ENCODE peak calls at places on chromosomes 3 and 15, in four cellular contexts. Y, W, C and B are unnamed samples.

GRCh38 chr3:175212896-175213295 is 353.8 kb downstream of the NAALADL2 start:
- DNase-seq in Y (no peak), W (no peak), C (no peak), B (no peak)

GRCh38 chr15:34301058-34301457 is 36.5 kb downstream of the SLC12A6 start:
- DNase-seq in Y (no peak), W (no peak), C (no peak), B (no peak)

GRCh38 chr3:178474526-178474925 is 61.7 kb upstream of the KCNMB2 start:
- DNase-seq in Y (no peak), W (no peak), C (no peak), B (peak)

GRCh38 chr3:197001972-197002700 is 27.5 kb downstream of the MELTF start:
- DNase-seq in Y (no peak), W (no peak), C (no peak), B (no peak)

GRCh38 chr3:4841225-4841624 is 138.0 kb upstream of the BHLHE40 start:
- DNase-seq in Y (no peak), W (no peak), C (peak), B (no peak)

GRCh38 chr3:141941093-141941492 is 64.7 kb downstream of the ATP1B3 start:
- DNase-seq in Y (no peak), W (no peak), C (no peak), B (peak)

GRCh38 chr3:187041362-187042061 is 97.8 kb downstream of the RPL39L start:
- DNase-seq in Y (no peak), W (no peak), C (no peak), B (peak)

GRCh38 chr3:15539066-15539465 is 17.6 kb upstream of the COLQ start:
- DNase-seq in Y (no peak), W (no peak), C (no peak), B (no peak)

GRCh38 chr3:5489536-5489935 is 302.0 kb downstream of the EDEM1 start:
- DNase-seq in Y (no peak), W (no peak), C (no peak), B (no peak)

GRCh38 chr15:85950101-85950500 is 129.6 kb upstream of the AGBL1 start:
- DNase-seq in Y (no peak), W (no peak), C (no peak), B (no peak)

GRCh38 chr15:68345481-68345880 is 67.9 kb downstream of the FEM1B start:
- DNase-seq in Y (no peak), W (no peak), C (no peak), B (no peak)

GRCh38 chr3:52854013-52854412 is 19.2 kb upstream of the MUSTN1 start:
- DNase-seq in Y (no peak), W (no peak), C (no peak), B (no peak)

GRCh38 chr3:52848617-52849016 is 13.8 kb upstream of the MUSTN1 start:
- DNase-seq in Y (peak), W (no peak), C (no peak), B (no peak)

GRCh38 chr3:52849656-52850055 is 14.8 kb upstream of the MUSTN1 start:
- DNase-seq in Y (no peak), W (no peak), C (no peak), B (no peak)

GRCh38 chr3:52851348-52851747 is 16.5 kb upstream of the MUSTN1 start:
- DNase-seq in Y (peak), W (peak), C (peak), B (peak)

DNA sequence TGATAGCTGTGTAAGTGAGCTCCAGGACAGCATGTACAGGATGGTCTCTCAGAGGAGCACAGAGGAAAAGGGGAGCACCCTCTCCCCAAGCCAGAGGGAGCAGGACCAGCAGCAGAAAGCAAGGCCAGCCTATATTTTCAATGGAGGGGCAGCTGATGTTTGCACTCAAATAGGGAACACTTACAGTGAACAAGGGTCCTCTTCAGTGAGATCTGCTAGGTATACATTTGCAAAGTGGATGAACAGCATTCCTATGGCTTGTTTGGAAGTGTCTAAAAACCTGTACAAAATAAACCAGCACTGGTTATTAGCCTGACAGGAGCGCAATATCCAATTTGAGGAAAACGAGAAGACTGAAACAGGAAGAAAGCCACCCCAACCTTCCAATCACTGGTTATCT is 17.6 kb upstream of the MUSTN1 start:
- DNase-seq in Y (no peak), W (no peak), C (no peak), B (no peak)
- TF ChIP-seq JUN in Y (no peak), W (no peak), C (no peak), B (no peak)

GRCh38 chr3:169195672-169196071 is 467.8 kb downstream of the MECOM start:
- DNase-seq in Y (no peak), W (no peak), C (no peak), B (peak)
- TF ChIP-seq JUN in Y (no peak), W (no peak), C (no peak), B (no peak)

DNA sequence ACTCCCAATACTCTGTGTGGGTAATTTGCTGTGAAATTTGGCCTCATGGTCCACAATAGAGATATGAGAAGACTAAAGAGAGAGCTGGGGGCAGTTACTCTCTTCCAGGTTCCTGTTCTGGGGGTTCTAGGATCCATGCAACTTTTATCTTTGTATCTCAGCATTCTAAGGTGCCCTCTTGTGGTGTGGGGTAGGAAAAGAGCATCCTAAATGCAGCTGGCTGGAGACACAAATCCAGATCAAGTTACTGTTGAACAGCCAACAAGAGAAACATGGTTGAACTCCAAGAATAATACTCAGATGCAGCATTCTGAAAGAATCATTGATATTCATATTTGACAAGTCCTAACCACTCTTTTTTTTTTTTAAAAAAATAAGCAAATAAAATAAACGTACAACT is 238.2 kb downstream of the GREM1 start:
- DNase-seq in Y (peak), W (no peak), C (no peak), B (peak)
- TF ChIP-seq JUN in Y (no peak), W (no peak), C (no peak), B (no peak)

DNA sequence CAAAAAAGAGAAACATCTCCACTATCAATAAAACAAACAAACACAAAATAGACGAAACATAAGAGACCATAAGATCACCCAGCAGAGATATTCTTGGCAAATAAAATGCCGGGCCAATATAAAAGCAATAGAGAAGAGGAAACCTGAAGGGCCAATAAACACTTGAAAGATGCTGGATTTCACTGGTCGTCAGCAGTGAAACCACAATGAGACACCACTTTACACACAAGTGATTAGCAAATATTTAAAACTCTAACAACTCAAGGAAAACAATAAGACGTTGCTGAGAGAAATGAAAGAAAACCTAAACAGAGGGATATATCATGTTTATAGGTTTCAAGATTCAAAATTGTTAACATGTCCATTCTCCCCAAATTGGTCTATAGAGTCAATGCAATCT is 148.5 kb downstream of the WDR76 start:
- DNase-seq in Y (no peak), W (no peak), C (no peak), B (no peak)
- TF ChIP-seq JUN in Y (no peak), W (no peak), C (no peak), B (no peak)

GRCh38 chr3:151067158-151067557 is 18.3 kb upstream of the MED12L start:
- DNase-seq in Y (peak), W (no peak), C (no peak), B (no peak)
- TF ChIP-seq JUN in Y (no peak), W (no peak), C (no peak), B (no peak)

GRCh38 chr3:29514912-29515311 is 234.0 kb downstream of the RBMS3 start:
- DNase-seq in Y (no peak), W (no peak), C (no peak), B (no peak)
- TF ChIP-seq JUN in Y (no peak), W (no peak), C (no peak), B (no peak)